ENCODE peak calls at places on chromosomes 3 and 15, in five cellular contexts. One of them, this sample, is unnamed.
A peak's percentile ranks its signal among the peaks of the same experiment; 100 is the strongest.

GRCh38 chr3:18382760-18383369 is 42.3 kb downstream of the SATB1 start:
- DNase-seq in body of pancreas: no peak
- DNase-seq in pancreas: no peak
- DNase-seq in endodermal cell: peak; percentile 50
- DNase-seq in mucosa of descending colon: no peak
- DNase-seq in this sample: no peak

GRCh38 chr15:46166750-46167149 is 531.9 kb downstream of the SQOR start:
- DNase-seq in body of pancreas: no peak
- DNase-seq in pancreas: no peak
- DNase-seq in endodermal cell: no peak
- DNase-seq in mucosa of descending colon: no peak
- DNase-seq in this sample: no peak

GRCh38 chr3:187963677-187964385 is 190.1 kb upstream of the LPP start:
- DNase-seq in body of pancreas: no peak
- DNase-seq in pancreas: no peak
- DNase-seq in endodermal cell: no peak
- DNase-seq in mucosa of descending colon: no peak
- DNase-seq in this sample: no peak

GRCh38 chr15:95405447-95405846 is 925.1 kb upstream of the NR2F2 start:
- DNase-seq in body of pancreas: no peak
- DNase-seq in pancreas: no peak
- DNase-seq in endodermal cell: no peak
- DNase-seq in mucosa of descending colon: no peak
- DNase-seq in this sample: no peak

GRCh38 chr3:142124243-142124642 is 25.1 kb downstream of the TFDP2 start:
- DNase-seq in body of pancreas: no peak
- DNase-seq in pancreas: no peak
- DNase-seq in endodermal cell: no peak
- DNase-seq in mucosa of descending colon: no peak
- DNase-seq in this sample: no peak

GRCh38 chr15:40591310-40591845 is 2.7 kb upstream of the KNL1 start:
- DNase-seq in body of pancreas: no peak
- DNase-seq in pancreas: no peak
- DNase-seq in endodermal cell: peak; percentile 70
- DNase-seq in mucosa of descending colon: no peak
- DNase-seq in this sample: no peak

GRCh38 chr15:56948766-56949105 is 30.3 kb downstream of the TCF12 start:
- DNase-seq in body of pancreas: no peak
- DNase-seq in pancreas: no peak
- DNase-seq in endodermal cell: no peak
- DNase-seq in mucosa of descending colon: no peak
- DNase-seq in this sample: no peak

GRCh38 chr3:52742418-52743041 is 28.2 kb downstream of the NEK4 start:
- DNase-seq in body of pancreas: no peak
- DNase-seq in pancreas: no peak
- DNase-seq in endodermal cell: no peak
- DNase-seq in mucosa of descending colon: peak; percentile 27
- DNase-seq in this sample: no peak

GRCh38 chr3:115418583-115418982 is 204.7 kb upstream of the GAP43 start:
- DNase-seq in body of pancreas: no peak
- DNase-seq in pancreas: no peak
- DNase-seq in endodermal cell: no peak
- DNase-seq in mucosa of descending colon: no peak
- DNase-seq in this sample: no peak

GRCh38 chr3:197512691-197513571 is 42.8 kb downstream of the BDH1 start:
- DNase-seq in body of pancreas: no peak
- DNase-seq in pancreas: peak; percentile 50
- DNase-seq in endodermal cell: peak; percentile 44
- DNase-seq in mucosa of descending colon: no peak
- DNase-seq in this sample: peak; percentile 56

GRCh38 chr3:136332776-136333175 is 82.6 kb downstream of the PCCB start:
- DNase-seq in body of pancreas: no peak
- DNase-seq in pancreas: no peak
- DNase-seq in endodermal cell: no peak
- DNase-seq in mucosa of descending colon: no peak
- DNase-seq in this sample: no peak

GRCh38 chr3:121834079-121834730 is 655 bp downstream of the IQCB1 start:
- DNase-seq in body of pancreas: no peak
- DNase-seq in pancreas: peak; percentile 62
- DNase-seq in endodermal cell: no peak
- DNase-seq in mucosa of descending colon: peak; percentile 24
- DNase-seq in this sample: no peak

DNA sequence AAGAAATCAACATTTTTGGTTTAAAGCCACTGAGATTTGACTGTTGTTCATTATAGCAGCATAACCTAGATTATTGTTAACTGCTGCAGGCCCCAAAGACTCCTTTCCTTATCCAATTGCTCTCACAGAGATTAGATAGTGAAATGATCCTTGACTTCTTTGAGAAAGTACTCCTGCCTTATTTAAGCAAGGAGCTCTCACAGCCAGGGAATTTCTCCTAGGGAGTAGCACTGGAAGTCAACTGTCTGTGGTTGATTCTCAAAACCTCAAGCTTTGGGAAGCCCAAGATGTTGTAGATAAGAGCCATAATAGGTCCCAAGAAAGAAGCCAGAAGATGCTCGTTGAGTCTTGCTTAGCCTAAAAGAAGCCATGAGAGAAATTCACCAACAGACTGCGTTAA is 151.8 kb upstream of the TSC22D2 start:
- DNase-seq in body of pancreas: no peak
- DNase-seq in pancreas: no peak
- DNase-seq in endodermal cell: no peak
- DNase-seq in mucosa of descending colon: no peak
- DNase-seq in this sample: no peak
- H3K4me1 ChIP-seq in body of pancreas: peaks cover 35% of the 10 kb centered on the region
- H3K4me1 ChIP-seq in pancreas: peaks cover 33% of the 10 kb centered on the region
- H3K4me1 ChIP-seq in endodermal cell: peaks cover 5% of the 10 kb centered on the region
- H3K4me1 ChIP-seq in mucosa of descending colon: peaks cover 7% of the 10 kb centered on the region
- H3K4me1 ChIP-seq in this sample: peaks cover 55% of the 10 kb centered on the region

GRCh38 chr3:104523136-104523535 is 843.6 kb upstream of the ALCAM start:
- DNase-seq in body of pancreas: no peak
- DNase-seq in pancreas: no peak
- DNase-seq in endodermal cell: no peak
- DNase-seq in mucosa of descending colon: no peak
- DNase-seq in this sample: no peak
- TF ChIP-seq CTCF in body of pancreas: no peak
- TF ChIP-seq CTCF in pancreas: no peak
- TF ChIP-seq CTCF in endodermal cell: no peak
- TF ChIP-seq CTCF in mucosa of descending colon: no peak
- TF ChIP-seq CTCF in this sample: no peak

DNA sequence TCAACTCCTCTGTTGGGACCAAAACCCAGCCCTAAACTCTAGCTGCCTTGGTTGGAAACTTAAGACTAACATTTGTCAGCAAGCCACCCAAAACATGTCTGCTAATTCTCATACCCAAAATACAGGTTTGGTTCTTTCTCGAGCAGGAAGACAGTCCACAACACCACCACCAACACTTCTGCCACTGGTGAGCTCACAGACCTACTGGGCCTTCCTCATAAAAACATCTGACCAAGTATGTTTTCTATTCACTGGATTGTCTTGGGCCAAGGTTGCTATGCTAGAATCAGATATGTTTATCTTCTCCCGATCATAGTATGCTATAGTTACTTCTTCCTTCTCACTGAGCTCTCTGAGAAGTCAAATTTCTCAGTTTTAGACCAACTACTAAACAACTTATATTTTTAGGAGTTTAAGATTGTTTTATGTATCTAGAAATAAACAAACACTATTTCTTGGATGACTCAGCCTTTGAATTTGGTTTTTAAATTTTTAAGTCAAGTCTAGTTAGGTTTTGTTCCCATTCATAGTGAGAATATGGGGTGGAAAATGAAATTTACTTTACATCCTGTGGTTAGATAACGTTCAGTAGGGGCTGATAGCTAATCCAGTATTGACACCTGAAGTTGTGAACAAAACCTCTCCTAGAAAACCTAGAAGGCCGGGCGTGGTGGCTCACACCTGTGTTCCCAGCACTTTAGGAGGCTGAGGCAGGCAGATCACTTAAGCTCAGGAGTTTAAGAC is 360.5 kb downstream of the RSL24D1 start:
- DNase-seq in body of pancreas: no peak
- DNase-seq in pancreas: no peak
- DNase-seq in endodermal cell: no peak
- DNase-seq in mucosa of descending colon: no peak
- DNase-seq in this sample: no peak
- H3K4me1 ChIP-seq in body of pancreas: no peaks in the 10 kb centered on the region
- H3K4me1 ChIP-seq in pancreas: no peaks in the 10 kb centered on the region
- H3K4me1 ChIP-seq in endodermal cell: no peaks in the 10 kb centered on the region
- H3K4me1 ChIP-seq in mucosa of descending colon: no peaks in the 10 kb centered on the region
- H3K4me1 ChIP-seq in this sample: no peaks in the 10 kb centered on the region

GRCh38 chr15:80695911-80696651 is 971 bp downstream of the ABHD17C start:
- DNase-seq in body of pancreas: peak; percentile 53
- DNase-seq in pancreas: peak; percentile 66
- DNase-seq in endodermal cell: peak; percentile 64
- DNase-seq in mucosa of descending colon: peak; percentile 79
- DNase-seq in this sample: no peak
- TF ChIP-seq CTCF in body of pancreas: peak; percentile 33
- TF ChIP-seq CTCF in pancreas: no peak
- TF ChIP-seq CTCF in endodermal cell: peak; percentile 60
- TF ChIP-seq CTCF in mucosa of descending colon: no peak
- TF ChIP-seq CTCF in this sample: peak; percentile 33

DNA sequence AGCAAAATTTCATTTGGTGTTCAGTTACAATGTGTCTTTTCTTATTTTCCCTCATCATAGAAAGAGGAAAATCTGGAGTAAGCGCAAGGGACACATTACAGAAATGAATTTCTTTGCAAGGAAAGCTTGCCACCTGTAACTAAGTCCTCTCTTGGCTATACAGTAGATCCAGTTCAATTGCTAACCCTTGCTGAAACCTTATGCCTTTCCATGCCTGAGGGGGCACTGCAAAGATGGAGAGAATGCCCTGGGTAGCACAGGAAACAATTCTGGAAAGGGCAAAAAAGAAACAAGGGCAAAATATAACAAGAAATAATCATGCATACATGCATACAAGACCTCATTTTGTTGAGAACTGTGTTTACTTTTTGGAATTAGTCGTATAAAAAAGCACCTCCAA is 4.3 kb downstream of the CADM2 start:
- DNase-seq in body of pancreas: no peak
- DNase-seq in pancreas: no peak
- DNase-seq in endodermal cell: no peak
- DNase-seq in mucosa of descending colon: no peak
- DNase-seq in this sample: no peak
- H3K4me1 ChIP-seq in body of pancreas: peaks cover 17% of the 10 kb centered on the region
- H3K4me1 ChIP-seq in pancreas: no peaks in the 10 kb centered on the region
- H3K4me1 ChIP-seq in endodermal cell: peaks cover 8% of the 10 kb centered on the region
- H3K4me1 ChIP-seq in mucosa of descending colon: peaks cover 11% of the 10 kb centered on the region
- H3K4me1 ChIP-seq in this sample: peaks cover 12% of the 10 kb centered on the region

DNA sequence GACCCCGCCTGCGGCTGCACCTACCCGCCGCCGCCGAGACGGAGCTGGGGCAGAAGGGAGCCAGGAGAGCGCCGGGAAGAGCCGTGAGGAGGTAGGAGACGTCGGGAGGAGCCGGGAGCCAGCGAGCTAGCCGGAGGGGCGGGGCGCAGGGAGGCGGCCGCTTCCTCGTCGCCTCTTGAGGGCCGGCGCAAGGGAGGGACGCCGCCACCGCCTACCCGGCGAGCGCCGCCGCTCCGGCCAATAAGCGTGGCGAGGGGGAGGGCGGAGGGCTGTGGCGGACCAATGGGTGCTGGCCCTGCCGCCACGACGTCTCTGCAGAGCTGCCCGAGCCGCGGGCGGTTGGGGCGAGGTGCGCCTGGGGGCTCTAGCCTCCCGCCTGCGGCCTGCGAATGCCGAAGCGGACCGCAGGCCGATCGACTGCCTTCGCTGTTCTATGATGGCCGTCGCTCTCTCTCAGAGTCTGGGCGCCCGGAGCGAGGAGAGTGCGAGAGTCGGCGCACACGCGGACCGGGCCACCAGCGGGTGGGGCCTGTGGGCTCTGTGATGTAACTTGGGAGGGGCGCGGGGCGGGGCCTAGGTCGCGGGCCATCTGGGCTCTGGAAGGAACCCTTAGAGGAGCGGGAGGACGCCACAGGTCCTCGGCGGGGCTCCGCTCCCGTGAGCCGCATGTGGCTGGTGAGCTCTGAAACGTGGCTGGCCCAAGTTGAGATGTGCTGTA is 72.7 kb upstream of the MAP4 start:
- DNase-seq in body of pancreas: peak; percentile 97
- DNase-seq in pancreas: peak; percentile 96
- DNase-seq in endodermal cell: peak; percentile 98
- DNase-seq in mucosa of descending colon: peak; percentile 99
- DNase-seq in this sample: peak; percentile 99
- TF ChIP-seq CTCF in body of pancreas: peak; percentile 31
- TF ChIP-seq CTCF in pancreas: no peak
- TF ChIP-seq CTCF in endodermal cell: peak; percentile 36
- TF ChIP-seq CTCF in mucosa of descending colon: no peak
- TF ChIP-seq CTCF in this sample: no peak

DNA sequence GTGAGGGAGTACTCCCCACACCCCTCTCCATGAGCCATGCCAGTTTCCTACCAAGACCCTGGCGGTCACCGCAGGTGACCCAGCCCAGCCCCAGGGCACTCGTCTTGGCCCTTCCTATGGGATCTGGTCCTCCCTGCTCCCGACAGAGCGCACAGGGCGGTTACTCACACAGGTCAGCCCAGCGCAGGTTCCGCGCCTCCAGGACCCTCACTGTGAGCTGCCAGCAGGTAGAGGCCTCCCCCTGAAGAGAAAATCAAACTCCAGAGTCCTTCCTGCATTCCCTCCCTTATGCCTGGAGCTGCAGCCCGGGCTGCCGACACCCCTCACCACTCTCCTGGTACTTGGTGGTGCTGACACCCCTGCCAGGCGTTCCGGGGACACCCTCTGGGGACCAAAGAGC is 6.9 kb downstream of the PLA2G4D start:
- DNase-seq in body of pancreas: no peak
- DNase-seq in pancreas: no peak
- DNase-seq in endodermal cell: no peak
- DNase-seq in mucosa of descending colon: no peak
- DNase-seq in this sample: no peak
- H3K4me1 ChIP-seq in body of pancreas: peaks cover 24% of the 10 kb centered on the region
- H3K4me1 ChIP-seq in pancreas: peaks cover 7% of the 10 kb centered on the region
- H3K4me1 ChIP-seq in endodermal cell: peaks cover under 1% of the 10 kb centered on the region
- H3K4me1 ChIP-seq in mucosa of descending colon: peaks cover 8% of the 10 kb centered on the region
- H3K4me1 ChIP-seq in this sample: peaks cover 11% of the 10 kb centered on the region

GRCh38 chr3:131564812-131565211 is 62.0 kb upstream of the MRPL3 start:
- DNase-seq in body of pancreas: no peak
- DNase-seq in pancreas: no peak
- DNase-seq in endodermal cell: no peak
- DNase-seq in mucosa of descending colon: no peak
- DNase-seq in this sample: no peak

GRCh38 chr3:131568460-131568859 is 65.7 kb upstream of the MRPL3 start:
- DNase-seq in body of pancreas: no peak
- DNase-seq in pancreas: no peak
- DNase-seq in endodermal cell: peak; percentile 63
- DNase-seq in mucosa of descending colon: no peak
- DNase-seq in this sample: no peak
- TF ChIP-seq CTCF in body of pancreas: no peak
- TF ChIP-seq CTCF in pancreas: no peak
- TF ChIP-seq CTCF in endodermal cell: peak; percentile 69
- TF ChIP-seq CTCF in mucosa of descending colon: no peak
- TF ChIP-seq CTCF in this sample: no peak